ENCODE peak calls at places on chromosomes 16 and 17, in six cellular contexts. Y is stimulated activated CD8-positive, alpha-beta memory T cell treated with anti-CD3 and anti-CD28 coated beads, Interleukin-15, amount 100 ng/mL, for 4 hours; N is HAP-1; D is nucleus accumbens; M is T47D; X is neural crest cell. T is an unnamed sample.

GRCh38 chr17:66548158-66548557 is 245.7 kb downstream of the PRKCA start:
- DNase-seq in M (no peak), N (no peak), D (no peak), X (no peak), Y (peak), T (no peak)

GRCh38 chr17:50148226-50149098 is 2.0 kb downstream of the PPP1R9B start:
- DNase-seq in X (no peak), M (peak), D (no peak), Y (peak), N (peak), T (peak)

GRCh38 chr17:64679710-64680216 is 17.7 kb upstream of the SMURF2 start:
- DNase-seq in X (no peak), D (no peak), N (no peak), Y (no peak), M (no peak), T (no peak)

GRCh38 chr17:5758651-5759050 is 174.3 kb upstream of the NLRP1 start:
- DNase-seq in X (no peak), N (peak), M (peak), Y (no peak), D (no peak), T (no peak)

GRCh38 chr17:29369831-29370735 is 20.1 kb upstream of the TAOK1 start:
- DNase-seq in X (peak), M (peak), D (peak), N (peak), Y (no peak), T (no peak)

GRCh38 chr16:50259334-50260205 is 6.8 kb upstream of the ADCY7 start:
- DNase-seq in D (no peak), X (no peak), N (peak), M (no peak), Y (no peak), T (peak)

GRCh38 chr17:30191072-30191471 is 44.4 kb downstream of the SLC6A4 start:
- DNase-seq in Y (no peak), N (no peak), M (no peak), D (no peak), X (no peak), T (no peak)

GRCh38 chr17:65914784-65915342 is 277.1 kb downstream of the CEP112 start:
- DNase-seq in N (no peak), D (no peak), X (no peak), M (no peak), Y (no peak), T (no peak)

T was measured in upper lobe of right lung.